ENCODE peak calls at places on chromosome 1, in seven cellular contexts. O is lung; B is RPMI8226; U is naive thymus-derived CD8-positive, alpha-beta T cell; E is kidney; T is M059J; D is bronchial epithelial cell. Q is an unnamed sample.

GRCh38 chr1:154546264-154547043 is 12.0 kb downstream of the UBE2Q1 start:
- DNase-seq in O (peak), B (peak), U (peak), E (no peak), T (peak), D (peak), Q (peak)

GRCh38 chr1:42319128-42319851 is 15.7 kb downstream of the FOXJ3 start:
- DNase-seq in O (no peak), B (no peak), U (no peak), E (no peak), T (peak), D (no peak), Q (peak)

GRCh38 chr1:19028110-19028509 is 71.6 kb upstream of the IFFO2 start:
- DNase-seq in O (no peak), B (peak), U (no peak), E (peak), T (no peak), D (no peak), Q (no peak)

GRCh38 chr1:7678491-7679158 is 92.5 kb upstream of the VAMP3 start:
- DNase-seq in O (no peak), B (no peak), U (no peak), E (peak), T (no peak), D (no peak), Q (no peak)

GRCh38 chr1:224390517-224390916 is 33.8 kb downstream of the CNIH4 start:
- DNase-seq in O (no peak), B (no peak), U (no peak), E (no peak), T (no peak), D (no peak), Q (no peak)

GRCh38 chr1:16717174-16718108 is 22.9 kb upstream of the RNU1-4 start:
- DNase-seq in O (peak), B (no peak), U (no peak), E (peak), T (no peak), D (no peak), Q (peak)

GRCh38 chr1:167697667-167698141 is 24.1 kb upstream of the MPZL1 start:
- DNase-seq in O (no peak), B (no peak), U (no peak), E (no peak), T (no peak), D (no peak), Q (no peak)

GRCh38 chr1:47834326-47834725 is 162.9 kb downstream of the TRABD2B start:
- DNase-seq in O (no peak), B (no peak), U (no peak), E (no peak), T (no peak), D (no peak), Q (no peak)

GRCh38 chr1:86648255-86648654 is 56.1 kb upstream of the SH3GLB1 start:
- DNase-seq in O (no peak), B (no peak), U (no peak), E (no peak), T (peak), D (peak), Q (peak)

GRCh38 chr1:109067883-109068282 is 7.9 kb downstream of the TAF13 start:
- DNase-seq in O (no peak), B (no peak), U (no peak), E (no peak), T (no peak), D (no peak), Q (no peak)

GRCh38 chr1:245090491-245091090 is 64.2 kb upstream of the KIF26B start:
- DNase-seq in O (no peak), B (no peak), U (no peak), E (no peak), T (no peak), D (peak), Q (no peak)

GRCh38 chr1:113326976-113327375 is 63.3 kb upstream of the MAGI3 start:
- DNase-seq in O (no peak), B (no peak), U (no peak), E (no peak), T (no peak), D (peak), Q (no peak)

GRCh38 chr1:17112496-17113236 is 6.6 kb downstream of the PADI2 start:
- DNase-seq in O (no peak), B (no peak), U (no peak), E (no peak), T (no peak), D (no peak), Q (no peak)

GRCh38 chr1:168180148-168180524 is 1.4 kb downstream of the TIPRL start:
- DNase-seq in O (no peak), B (peak), U (no peak), E (no peak), T (no peak), D (no peak), Q (no peak)

Q was measured in choroid plexus epithelial cell.